ENCODE peak calls at places on chromosomes 16 and 17, in nine cellular contexts. K, I, U, N, T, E, Y, Q and L are unnamed samples.

GRCh38 chr16:59591480-59591879 is 857.4 kb upstream of the GOT2 start:
- DNase-seq in K (no peak), Q (no peak), T (peak), N (no peak), E (no peak), U (no peak), I (no peak), Y (no peak), L (no peak)

GRCh38 chr17:32757963-32758362 is 119.0 kb downstream of the MYO1D start:
- DNase-seq in N (no peak), Q (no peak), K (no peak), U (no peak), Y (no peak), I (no peak), T (no peak), E (no peak), L (no peak)

GRCh38 chr16:67447508-67448076 is 16.7 kb downstream of the HSD11B2 start:
- DNase-seq in N (peak), T (peak), E (peak), U (no peak), K (peak), Y (peak), I (peak), Q (peak), L (peak)

GRCh38 chr16:65388592-65388991 is 266.7 kb upstream of the CDH11 start:
- DNase-seq in Y (no peak), Q (no peak), U (no peak), E (no peak), I (no peak), N (no peak), K (no peak), T (peak), L (no peak)

GRCh38 chr17:55833311-55833710 is 82.5 kb downstream of the PCTP start:
- DNase-seq in I (no peak), N (peak), Q (no peak), U (no peak), K (no peak), T (peak), E (no peak), Y (no peak), L (no peak)

GRCh38 chr17:3896108-3897099 is 3.6 kb upstream of the CAMKK1 start:
- DNase-seq in N (no peak), T (no peak), U (no peak), E (no peak), K (no peak), Q (no peak), I (no peak), Y (no peak), L (peak)

GRCh38 chr17:76718516-76718915 is 7.8 kb upstream of the MXRA7 start:
- DNase-seq in T (no peak), K (no peak), U (no peak), N (no peak), I (no peak), E (no peak), Y (no peak), Q (no peak), L (no peak)

GRCh38 chr17:72900542-72900941 is 191.9 kb downstream of the SLC39A11 start:
- DNase-seq in Q (no peak), N (no peak), E (no peak), I (no peak), U (no peak), K (no peak), T (no peak), Y (no peak), L (no peak)

GRCh38 chr16:87829123-87829980 is 40.0 kb downstream of the SLC7A5 start:
- DNase-seq in U (no peak), E (no peak), Y (no peak), I (no peak), N (no peak), K (no peak), T (no peak), Q (no peak), L (no peak)

GRCh38 chr16:21639493-21639892 is 12.9 kb downstream of the IGSF6 start:
- DNase-seq in Q (no peak), T (no peak), K (no peak), E (no peak), I (no peak), N (no peak), U (no peak), Y (no peak), L (no peak)

GRCh38 chr16:84504420-84505248 is at the start of gene MEAK7:
- DNase-seq in Q (peak), E (peak), U (peak), K (peak), Y (peak), I (peak), T (peak), N (peak), L (peak)

GRCh38 chr16:3460121-3460520 is 16.6 kb downstream of the NAA60 start:
- DNase-seq in U (no peak), N (no peak), Y (no peak), I (no peak), K (no peak), E (no peak), T (no peak), Q (no peak), L (no peak)

GRCh38 chr16:27228621-27229501 is 25.5 kb downstream of the KDM8 start:
- DNase-seq in K (no peak), T (peak), I (no peak), N (no peak), Y (no peak), E (no peak), U (peak), Q (no peak), L (no peak)

GRCh38 chr17:1366234-1366633 is 33.8 kb downstream of the YWHAE start:
- DNase-seq in U (no peak), E (no peak), K (no peak), T (no peak), N (no peak), Y (no peak), I (no peak), Q (no peak), L (no peak)

GRCh38 chr16:22844426-22844825 is 30.5 kb downstream of the HS3ST2 start:
- DNase-seq in N (no peak), T (no peak), E (no peak), U (no peak), K (no peak), I (no peak), Q (no peak), Y (no peak), L (no peak)

GRCh38 chr17:79223471-79223870 is 148.8 kb downstream of the ENGASE start:
- DNase-seq in I (no peak), Q (no peak), K (no peak), N (no peak), E (no peak), U (no peak), T (peak), Y (no peak), L (no peak)

GRCh38 chr17:58310511-58311428 is 17.8 kb downstream of the TSPOAP1 start:
- DNase-seq in K (no peak), Q (no peak), I (no peak), U (no peak), T (no peak), E (no peak), Y (no peak), N (no peak), L (no peak)

GRCh38 chr16:17369441-17369951 is 101.3 kb downstream of the XYLT1 start:
- DNase-seq in K (peak), I (no peak), U (peak), E (no peak), N (peak), Y (no peak), Q (peak), T (no peak), L (peak)

GRCh38 chr17:36934759-36935630 is 2.3 kb upstream of the LHX1 start:
- DNase-seq in E (no peak), Q (no peak), N (no peak), I (peak), T (no peak), Y (peak), U (no peak), K (no peak), L (no peak)

GRCh38 chr16:87040169-87041117 is 276.7 kb downstream of the C16orf95 start:
- DNase-seq in I (no peak), N (no peak), Y (no peak), Q (no peak), E (no peak), U (no peak), K (no peak), T (no peak), L (no peak)

GRCh38 chr17:2602597-2603017 is 9.2 kb downstream of the PAFAH1B1 start:
- DNase-seq in K (no peak), Q (no peak), I (no peak), N (no peak), Y (no peak), T (no peak), U (no peak), E (no peak), L (no peak)

GRCh38 chr17:2068589-2069051 is 13.7 kb downstream of the HIC1 start:
- DNase-seq in T (no peak), E (no peak), K (no peak), Q (no peak), U (no peak), Y (no peak), I (no peak), N (no peak), L (no peak)

GRCh38 chr17:42275527-42276358 is 448 bp downstream of the STAT5B start:
- DNase-seq in E (no peak), I (peak), T (peak), U (no peak), Y (no peak), N (peak), K (peak), Q (peak), L (peak)